ENCODE peak calls at places on chromosome 6, in nine cellular contexts. P is hypothalamus; L is stimulated activated CD4-positive, alpha-beta T cell treated with anti-CD3 and anti-CD28 coated beads, Interleukin-1b, Interleukin-23, amount 100 ng/mL, for 1 hour; X is activated naive CD8-positive, alpha-beta T cell treated with anti-CD3 and anti-CD28 coated beads, Interleukin-2, amount 50 U/mL, for 24 hours; B is GM12892; E is choroid plexus epithelial cell; F is NT2/D1; Z is H4; D is HFFc6. C is an unnamed sample.

GRCh38 chr6:31952140-31952805 is 6.4 kb downstream of the CFB start:
- DNase-seq in P (peak), L (no peak), X (peak), B (no peak), E (peak), F (peak), Z (peak), D (peak), C (no peak)

GRCh38 chr6:13561624-13562267 is 12.7 kb upstream of the SIRT5 start:
- DNase-seq in P (no peak), L (no peak), X (no peak), B (no peak), E (no peak), F (no peak), Z (no peak), D (no peak), C (no peak)

GRCh38 chr6:24385536-24386269 is 17.0 kb upstream of the MRS2 start:
- DNase-seq in P (no peak), L (no peak), X (no peak), B (no peak), E (no peak), F (no peak), Z (no peak), D (no peak), C (no peak)

GRCh38 chr6:30828027-30828962 is 56.0 kb upstream of the DDR1 start:
- DNase-seq in P (peak), L (peak), X (peak), B (peak), E (peak), F (no peak), Z (peak), D (peak), C (peak)

GRCh38 chr6:106612956-106613516 is 16.3 kb downstream of the RTN4IP1 start:
- DNase-seq in P (no peak), L (no peak), X (no peak), B (no peak), E (no peak), F (no peak), Z (no peak), D (no peak), C (no peak)

GRCh38 chr6:140970485-140970884 is 1162.2 kb upstream of the GJE1 start:
- DNase-seq in P (no peak), L (no peak), X (no peak), B (no peak), E (no peak), F (no peak), Z (no peak), D (peak), C (no peak)

GRCh38 chr6:105545947-105546710 is 143.2 kb upstream of the PREP start:
- DNase-seq in P (no peak), L (no peak), X (no peak), B (no peak), E (peak), F (no peak), Z (no peak), D (peak), C (no peak)

GRCh38 chr6:33841070-33841469 is 37.3 kb upstream of the MLN start:
- DNase-seq in P (no peak), L (no peak), X (no peak), B (no peak), E (no peak), F (no peak), Z (no peak), D (no peak), C (no peak)

GRCh38 chr6:42520786-42521607 is 42.8 kb upstream of the UBR2 start:
- DNase-seq in P (no peak), L (no peak), X (peak), B (no peak), E (peak), F (no peak), Z (no peak), D (peak), C (no peak)

C was measured in cerebellar nuclear complex.